ENCODE peak calls at places on chromosomes 7 and 10, in eight cellular contexts. P is CD8-positive, alpha-beta T cell; S is left ventricle myocardium inferior; A is upper lobe of right lung; V is adrenal gland; J is OCI-LY7; K is thoracic aorta; Y is Panc1. D is an unnamed sample.

GRCh38 chr10:10911471-10911921 is 106.2 kb upstream of the CELF2 start:
- DNase-seq in K (peak; percentile 48), A (peak; percentile 86), Y (no peak), V (peak; percentile 29), S (peak; percentile 60), J (no peak), P (no peak), D (peak; percentile 89)

GRCh38 chr10:77600640-77601039 is 37.0 kb downstream of the KCNMA1 start:
- DNase-seq in J (no peak), P (no peak), V (no peak), S (no peak), K (no peak), Y (no peak), A (no peak), D (no peak)

GRCh38 chr10:58479016-58479415 is 33.7 kb upstream of the BICC1 start:
- DNase-seq in K (no peak), Y (no peak), A (no peak), P (no peak), V (no peak), S (no peak), J (no peak), D (no peak)

GRCh38 chr7:35734001-35734483 is 39.1 kb upstream of the HERPUD2 start:
- DNase-seq in P (no peak), V (no peak), Y (no peak), A (no peak), J (no peak), K (no peak), S (no peak), D (peak; percentile 12)

GRCh38 chr7:151599401-151600227 is 79.9 kb upstream of the RHEB start:
- DNase-seq in A (no peak), Y (peak; percentile 73), V (peak; percentile 42), K (no peak), P (no peak), S (no peak), J (no peak), D (peak; percentile 95)

GRCh38 chr7:4715385-4715770 is 33.3 kb downstream of the FOXK1 start:
- DNase-seq in J (no peak), A (peak; percentile 75), K (no peak), S (peak; percentile 64), Y (no peak), V (peak; percentile 79), P (no peak), D (peak; percentile 93)

GRCh38 chr10:17273403-17273802 is 45.4 kb downstream of the VIM start:
- DNase-seq in Y (no peak), V (no peak), S (no peak), A (no peak), K (no peak), J (no peak), P (no peak), D (peak; percentile 73)

GRCh38 chr10:11145498-11145855 is 127.8 kb downstream of the CELF2 start:
- DNase-seq in V (peak; percentile 21), A (no peak), P (peak; percentile 84), J (peak; percentile 68), S (peak; percentile 29), Y (no peak), K (no peak), D (no peak)

GRCh38 chr10:83580373-83581012 is 558.8 kb upstream of the GHITM start:
- DNase-seq in P (no peak), S (no peak), J (no peak), A (no peak), K (no peak), Y (no peak), V (no peak), D (no peak)

GRCh38 chr10:73810358-73810734 is 1.1 kb downstream of the NDST2 start:
- DNase-seq in P (no peak), Y (no peak), S (no peak), K (no peak), V (no peak), A (no peak), J (no peak), D (peak; percentile 62)

GRCh38 chr7:148327379-148327778 is 263.2 kb upstream of the C7orf33 start:
- DNase-seq in S (no peak), A (no peak), Y (no peak), K (no peak), P (no peak), J (no peak), V (no peak), D (no peak)

GRCh38 chr10:36115364-36115763 is 473.3 kb upstream of the FZD8 start:
- DNase-seq in K (no peak), V (no peak), P (no peak), S (no peak), Y (no peak), A (no peak), J (no peak), D (no peak)

GRCh38 chr7:131346885-131347592 is 19.4 kb downstream of the MKLN1 start:
- DNase-seq in J (no peak), P (no peak), K (no peak), Y (no peak), V (no peak), A (no peak), S (no peak), D (no peak)

GRCh38 chr7:25940086-25940906 is 211.7 kb upstream of the NFE2L3 start:
- DNase-seq in V (no peak), K (no peak), S (no peak), J (no peak), A (no peak), P (no peak), Y (no peak), D (no peak)

GRCh38 chr10:74923556-74923955 is 97.2 kb downstream of the KAT6B start:
- DNase-seq in A (peak; percentile 67), Y (no peak), P (peak; percentile 23), S (no peak), V (no peak), J (peak; percentile 5), K (no peak), D (peak; percentile 32)

GRCh38 chr10:50398383-50398782 is 147.1 kb upstream of the ASAH2 start:
- DNase-seq in S (no peak), K (no peak), A (no peak), V (no peak), Y (no peak), J (no peak), P (no peak), D (no peak)

GRCh38 chr7:93117852-93118530 is at the start of gene SAMD9:
- DNase-seq in P (peak; percentile 77), A (no peak), K (peak; percentile 15), S (no peak), V (peak; percentile 80), Y (peak; percentile 39), J (peak; percentile 90), D (peak; percentile 95)

GRCh38 chr7:2566890-2567662 is 8.3 kb downstream of the IQCE start:
- DNase-seq in J (peak; percentile 42), P (no peak), S (peak; percentile 43), A (no peak), V (no peak), K (no peak), Y (no peak), D (peak; percentile 32)

GRCh38 chr7:20301311-20301939 is 29.3 kb upstream of the ITGB8 start:
- DNase-seq in S (no peak), P (no peak), J (no peak), V (no peak), K (no peak), Y (no peak), A (no peak), D (peak; percentile 53)

GRCh38 chr10:125817318-125817946 is 5.6 kb downstream of the UROS start:
- DNase-seq in Y (no peak), J (no peak), V (no peak), A (no peak), P (no peak), K (no peak), S (no peak), D (no peak)
- H3K4me1 ChIP-seq in Y (peaks cover 6% of the 10 kb centered on the region), J (peaks cover 11% of the 10 kb centered on the region), V (peaks cover 7% of the 10 kb centered on the region), A (peaks cover 6% of the 10 kb centered on the region), P (peaks cover 16% of the 10 kb centered on the region), K (peaks cover 13% of the 10 kb centered on the region), S (peaks cover 21% of the 10 kb centered on the region), D (peaks cover 5% of the 10 kb centered on the region)

GRCh38 chr7:159022238-159022993 is 122.3 kb downstream of the VIPR2 start:
- DNase-seq in J (no peak), S (no peak), V (no peak), P (no peak), K (no peak), Y (no peak), A (no peak), D (no peak)
- H3K9me3 ChIP-seq in J (peaks cover 6% of the 10 kb centered on the region), S (no peaks in the 10 kb centered on the region), V (no peaks in the 10 kb centered on the region), P (no peaks in the 10 kb centered on the region), K (no peaks in the 10 kb centered on the region), Y (no peaks in the 10 kb centered on the region), A (no peaks in the 10 kb centered on the region), D (no peaks in the 10 kb centered on the region)

GRCh38 chr10:119030421-119031250 is 1.1 kb downstream of the NANOS1 start:
- DNase-seq in V (peak; percentile 55), A (peak; percentile 80), P (peak; percentile 48), K (no peak), Y (no peak), J (peak; percentile 89), S (peak; percentile 39), D (peak; percentile 57)

GRCh38 chr10:119031496-119032059 is 2.1 kb downstream of the NANOS1 start:
- DNase-seq in Y (no peak), S (no peak), A (no peak), J (no peak), P (no peak), K (no peak), V (no peak), D (no peak)

GRCh38 chr10:119026301-119027110 is 3.0 kb upstream of the NANOS1 start:
- DNase-seq in S (no peak), V (no peak), P (no peak), K (no peak), Y (no peak), J (no peak), A (no peak), D (no peak)

GRCh38 chr10:119029613-119030420 is at the start of gene NANOS1:
- DNase-seq in S (no peak), V (no peak), J (no peak), K (no peak), Y (no peak), P (peak; percentile 19), A (no peak), D (peak; percentile 58)

DNA sequence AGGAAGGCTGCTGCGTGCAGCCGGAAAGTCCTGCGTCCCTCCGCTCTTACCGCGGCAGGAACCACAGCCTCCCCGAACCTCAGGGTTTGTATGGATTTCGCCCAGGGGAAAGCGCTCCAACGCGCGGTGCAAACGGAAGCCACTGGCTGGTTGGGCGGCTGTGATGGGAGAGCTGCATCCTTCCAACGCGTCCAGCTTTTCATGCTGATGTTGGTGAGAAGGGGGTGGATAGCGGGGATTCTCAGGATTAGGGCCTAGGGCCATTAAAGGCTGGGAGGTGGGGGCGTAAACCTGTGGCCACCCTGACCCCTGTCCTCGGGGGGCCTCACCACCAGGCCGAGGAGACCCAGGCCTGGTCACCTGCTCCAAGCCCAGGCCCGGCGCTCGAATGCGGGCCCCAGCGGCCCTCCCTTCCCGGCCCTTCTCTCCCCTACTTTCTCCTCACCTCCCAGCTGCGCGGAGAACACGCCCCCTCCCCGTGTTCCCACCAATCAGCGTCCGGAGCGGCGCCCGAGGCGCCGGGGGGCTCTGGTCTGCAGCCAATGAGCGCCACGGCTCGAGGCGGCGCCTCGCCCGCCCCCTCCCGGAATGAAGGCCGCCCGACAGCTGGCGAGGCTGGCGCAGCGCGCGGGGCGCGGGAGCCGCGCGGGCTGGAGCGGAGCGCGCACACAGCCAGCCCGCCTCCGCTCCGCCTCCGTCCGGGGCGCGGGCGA is 458 bp upstream of the NANOS1 start:
- DNase-seq in K (peak; percentile 77), P (peak; percentile 81), Y (no peak), A (peak; percentile 94), V (peak; percentile 94), J (peak; percentile 92), S (peak; percentile 92), D (peak; percentile 79)
- H3K4me1 ChIP-seq in K (peaks cover 53% of the 10 kb centered on the region), P (peaks cover 10% of the 10 kb centered on the region), Y (peaks cover 49% of the 10 kb centered on the region), A (peaks cover 13% of the 10 kb centered on the region), V (peaks cover 13% of the 10 kb centered on the region), J (peaks cover 37% of the 10 kb centered on the region), S (peaks cover 57% of the 10 kb centered on the region), D (peaks cover 8% of the 10 kb centered on the region)

GRCh38 chr7:154385214-154385613 is 333.0 kb downstream of the DPP6 start:
- DNase-seq in K (no peak), J (no peak), A (no peak), Y (no peak), P (no peak), S (no peak), V (no peak), D (no peak)
- H3K9me3 ChIP-seq in K (no peaks in the 10 kb centered on the region), J (no peaks in the 10 kb centered on the region), A (no peaks in the 10 kb centered on the region), Y (no peaks in the 10 kb centered on the region), P (no peaks in the 10 kb centered on the region), S (no peaks in the 10 kb centered on the region), V (no peaks in the 10 kb centered on the region), D (no peaks in the 10 kb centered on the region)

D was measured in GM23248.